ENCODE peak calls at places on chromosomes 7 and 10, in four cellular contexts. T is AG09319, U is dorsolateral prefrontal cortex, V is progenitor cell of endocrine pancreas. R is an unnamed sample.

GRCh38 chr7:132932321-132933075 is 149.4 kb downstream of the CHCHD3 start:
- DNase-seq in T (no peak), U (no peak), V (no peak), R (no peak)

GRCh38 chr10:33129181-33129928 is 171.3 kb upstream of the ITGB1 start:
- DNase-seq in T (peak), U (no peak), V (no peak), R (no peak)

GRCh38 chr10:30583778-30584415 is 45.7 kb downstream of the LYZL2 start:
- DNase-seq in T (peak), U (no peak), V (no peak), R (no peak)

GRCh38 chr10:46553238-46554049 is 3.0 kb downstream of the GPRIN2 start:
- DNase-seq in T (no peak), U (peak), V (peak), R (no peak)

GRCh38 chr10:33657154-33657900 is 322.9 kb upstream of the NRP1 start:
- DNase-seq in T (no peak), U (no peak), V (no peak), R (no peak)

GRCh38 chr7:122269241-122269640 is 35.3 kb downstream of the FEZF1 start:
- DNase-seq in T (no peak), U (no peak), V (no peak), R (no peak)

GRCh38 chr7:87398441-87398840 is 53.0 kb downstream of the CROT start:
- DNase-seq in T (no peak), U (no peak), V (no peak), R (no peak)

GRCh38 chr7:4171029-4171786 is 510.9 kb upstream of the FOXK1 start:
- DNase-seq in T (no peak), U (no peak), V (no peak), R (no peak)

GRCh38 chr10:78349165-78349516 is 315.5 kb downstream of the RPS24 start:
- DNase-seq in T (no peak), U (peak), V (no peak), R (no peak)

GRCh38 chr7:74344786-74345185 is 55.6 kb downstream of the CLIP2 start:
- DNase-seq in T (no peak), U (no peak), V (no peak), R (no peak)

GRCh38 chr10:124722812-124723783 is 21.1 kb downstream of the FAM53B start:
- DNase-seq in T (no peak), U (peak), V (no peak), R (no peak)

GRCh38 chr10:62433181-62433692 is 59.1 kb downstream of the ZNF365 start:
- DNase-seq in T (peak), U (peak), V (no peak), R (no peak)

DNA sequence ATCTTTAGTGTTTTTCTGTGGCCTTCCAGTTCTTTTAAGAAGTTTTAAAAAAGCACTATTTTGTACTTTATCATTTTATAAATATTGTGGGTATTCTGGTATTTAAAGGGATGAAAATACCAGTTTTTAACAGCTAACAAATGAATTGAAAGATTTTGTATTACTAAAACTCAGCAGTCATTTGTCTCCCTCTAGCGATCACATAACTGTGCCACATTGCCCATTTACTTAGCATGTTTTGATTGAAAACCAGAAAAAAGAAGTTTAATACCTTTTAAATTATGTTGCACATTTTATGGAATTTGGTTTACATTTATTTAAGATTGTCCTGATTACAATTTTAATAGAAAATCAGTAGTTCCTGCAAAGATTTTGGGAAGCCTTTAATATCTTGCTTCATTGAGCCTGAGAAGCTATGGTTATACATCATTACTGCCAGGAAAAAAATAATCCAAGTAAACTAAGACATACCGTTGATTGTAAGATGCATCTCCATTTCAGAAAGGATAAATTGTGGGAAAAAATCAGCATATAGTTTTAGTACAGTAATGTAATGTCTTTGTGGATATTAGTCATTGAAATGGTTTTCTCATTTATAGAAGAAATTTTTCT is 34.9 kb downstream of the TAX1BP1 start:
- DNase-seq in T (peak), U (no peak), V (no peak), R (no peak)
- TF ChIP-seq CTCF in T (peak), U (peak), V (peak), R (peak)

GRCh38 chr10:21756707-21757600 is 222.9 kb downstream of the MLLT10 start:
- DNase-seq in T (no peak), U (no peak), V (no peak), R (no peak)
- TF ChIP-seq CTCF in T (no peak), U (no peak), V (no peak), R (no peak)

GRCh38 chr7:30351274-30351673 is 66.9 kb downstream of the ZNRF2 start:
- DNase-seq in T (no peak), U (no peak), V (no peak), R (no peak)

GRCh38 chr7:30353932-30354607 is 69.7 kb downstream of the ZNRF2 start:
- DNase-seq in T (no peak), U (no peak), V (no peak), R (no peak)

GRCh38 chr7:30353532-30353931 is 69.1 kb downstream of the ZNRF2 start:
- DNase-seq in T (no peak), U (no peak), V (no peak), R (no peak)

GRCh38 chr7:30351724-30352123 is 67.3 kb downstream of the ZNRF2 start:
- DNase-seq in T (no peak), U (no peak), V (no peak), R (no peak)

DNA sequence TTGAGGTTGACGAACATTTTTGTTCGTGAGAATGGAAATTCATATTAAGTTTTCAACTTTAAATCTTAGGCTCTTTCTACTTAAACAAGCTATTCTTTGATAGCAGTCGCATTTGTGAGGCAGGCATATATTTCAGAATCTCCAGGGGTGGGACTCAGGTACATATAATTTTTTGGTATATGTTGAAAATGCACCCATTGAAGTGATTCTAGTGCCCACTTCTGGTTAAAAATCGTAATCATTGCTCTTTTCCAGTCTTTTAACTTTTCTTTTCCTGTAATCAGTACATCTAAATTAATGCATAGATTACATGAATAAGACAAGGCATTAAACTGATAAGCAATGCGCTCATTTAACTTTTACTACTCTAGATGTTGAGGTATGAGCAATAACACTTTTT is 67.8 kb downstream of the ZNRF2 start:
- DNase-seq in T (no peak), U (no peak), V (no peak), R (no peak)
- TF ChIP-seq CTCF in T (no peak), U (no peak), V (no peak), R (no peak)

GRCh38 chr10:102342462-102342861 is 53.0 kb upstream of the NFKB2 start:
- DNase-seq in T (no peak), U (no peak), V (no peak), R (no peak)

GRCh38 chr10:102342958-102343357 is 52.5 kb upstream of the NFKB2 start:
- DNase-seq in T (no peak), U (no peak), V (no peak), R (no peak)

GRCh38 chr10:102344067-102344466 is 51.4 kb upstream of the NFKB2 start:
- DNase-seq in T (no peak), U (no peak), V (no peak), R (no peak)

GRCh38 chr10:102352066-102352715 is 43.3 kb upstream of the NFKB2 start:
- DNase-seq in T (peak), U (peak), V (peak), R (no peak)

DNA sequence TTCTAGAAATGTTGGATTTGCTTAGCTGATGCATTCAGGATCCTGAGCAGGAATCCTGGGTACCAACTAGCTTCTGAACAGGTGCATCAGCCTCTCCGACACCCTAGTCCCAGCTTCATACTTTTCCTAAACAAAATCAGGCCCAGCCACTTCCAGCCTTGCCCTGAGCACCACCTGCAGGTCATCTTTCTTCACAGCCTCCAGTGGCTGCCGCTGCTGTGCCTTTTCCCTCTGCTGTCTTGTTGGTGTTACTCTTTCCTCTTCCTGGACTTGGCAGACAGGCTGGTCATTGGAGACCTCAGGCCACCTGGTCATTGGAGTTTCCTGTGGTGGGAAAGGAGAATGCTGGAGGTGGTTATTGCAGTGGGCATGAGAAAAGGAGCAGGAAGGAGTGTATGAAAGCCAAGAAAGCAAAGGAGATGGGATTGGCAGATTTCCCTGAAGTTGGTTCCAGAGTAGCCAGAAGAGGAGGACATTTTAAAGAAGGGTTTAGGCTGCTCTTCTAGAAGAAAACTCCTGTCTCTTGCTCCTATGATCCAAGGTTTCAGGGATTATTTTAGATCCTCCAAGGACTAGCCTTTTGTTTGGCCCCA is 48.2 kb upstream of the NFKB2 start:
- DNase-seq in T (no peak), U (peak), V (peak), R (no peak)
- TF ChIP-seq CTCF in T (peak), U (peak), V (peak), R (peak)

DNA sequence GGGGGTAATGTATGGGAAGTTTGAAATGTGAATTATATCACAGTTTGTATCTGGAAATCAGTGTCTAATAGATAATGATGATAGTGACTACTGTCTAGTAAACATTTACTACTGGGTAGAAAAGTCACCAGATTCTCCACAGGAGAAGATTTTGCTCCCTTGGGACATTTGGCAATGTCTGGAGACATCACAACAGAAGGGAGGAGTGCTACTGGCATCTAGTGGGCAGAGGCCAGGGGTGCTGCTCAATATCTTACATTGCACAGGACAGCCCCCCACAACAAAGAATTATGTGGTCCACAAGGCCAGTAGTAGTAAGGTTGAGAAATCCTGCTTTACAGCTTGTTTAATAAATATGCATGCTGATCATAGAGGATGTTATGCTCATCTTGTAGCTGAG is 92.3 kb upstream of the PRPS1L1 start:
- DNase-seq in T (no peak), U (no peak), V (no peak), R (no peak)
- TF ChIP-seq CTCF in T (peak), U (peak), V (peak), R (no peak)

GRCh38 chr7:106476751-106477150 is 184.2 kb downstream of the CCDC71L start:
- DNase-seq in T (no peak), U (no peak), V (no peak), R (no peak)
- TF ChIP-seq CTCF in T (no peak), U (no peak), V (no peak), R (no peak)

DNA sequence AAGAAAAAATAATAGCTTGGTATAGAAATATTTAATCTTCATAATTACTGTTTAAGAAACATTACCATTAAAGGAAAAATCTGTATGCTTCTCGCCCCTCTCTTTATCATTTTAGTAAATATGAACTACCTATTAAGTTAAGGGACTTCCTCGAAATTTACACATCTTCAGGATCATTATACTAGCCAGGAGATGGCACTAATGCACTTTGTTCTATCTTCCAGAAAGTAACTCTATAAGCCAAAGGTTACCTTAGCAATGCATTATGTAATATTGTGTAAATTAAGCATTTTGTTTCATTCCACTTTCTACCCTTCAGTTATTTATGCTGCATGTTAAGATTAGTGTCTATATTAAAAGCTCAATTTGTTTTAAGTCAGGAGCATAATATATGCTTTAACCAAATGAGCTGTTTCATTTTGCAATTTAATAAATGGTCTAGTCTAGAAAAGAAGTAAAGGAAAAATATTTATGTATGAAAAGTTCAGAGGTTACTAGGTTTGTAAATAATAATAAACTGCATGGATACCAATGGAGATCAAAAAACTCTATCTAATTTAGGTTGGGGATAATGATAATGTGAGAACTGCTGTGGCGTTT is 128.4 kb downstream of the ANKRD7 start:
- DNase-seq in T (no peak), U (no peak), V (no peak), R (no peak)
- TF ChIP-seq CTCF in T (no peak), U (peak), V (peak), R (no peak)

DNA sequence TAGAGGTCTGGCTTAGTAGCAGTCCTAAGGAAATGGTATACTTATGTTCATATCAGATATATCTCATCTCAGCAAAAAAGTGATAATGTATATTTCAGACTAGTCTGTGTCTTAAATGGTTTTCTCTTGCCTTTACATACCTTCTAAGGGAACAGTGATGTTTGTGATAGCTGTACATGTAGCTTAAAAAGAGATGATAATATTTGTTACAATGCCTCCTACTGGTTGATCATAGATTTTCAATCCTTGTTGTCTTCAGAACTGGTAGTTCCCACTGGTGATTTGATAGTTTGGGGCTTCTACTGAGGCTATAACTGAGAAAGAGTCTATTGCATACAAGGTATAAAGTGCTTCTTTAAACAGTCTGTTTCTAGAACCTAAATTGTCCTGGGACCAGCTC is 90.1 kb downstream of the BTRC start:
- DNase-seq in T (no peak), U (no peak), V (no peak), R (no peak)
- TF ChIP-seq CTCF in T (peak), U (peak), V (peak), R (no peak)

GRCh38 chr7:158324397-158325360 is 262.9 kb downstream of the PTPRN2 start:
- DNase-seq in T (no peak), U (no peak), V (no peak), R (no peak)

GRCh38 chr7:158327571-158328180 is 259.9 kb downstream of the PTPRN2 start:
- DNase-seq in T (no peak), U (no peak), V (no peak), R (no peak)

GRCh38 chr7:158323741-158324396 is 263.8 kb downstream of the PTPRN2 start:
- DNase-seq in T (no peak), U (no peak), V (no peak), R (no peak)

GRCh38 chr7:158327012-158327411 is 260.6 kb downstream of the PTPRN2 start:
- DNase-seq in T (no peak), U (no peak), V (no peak), R (no peak)

DNA sequence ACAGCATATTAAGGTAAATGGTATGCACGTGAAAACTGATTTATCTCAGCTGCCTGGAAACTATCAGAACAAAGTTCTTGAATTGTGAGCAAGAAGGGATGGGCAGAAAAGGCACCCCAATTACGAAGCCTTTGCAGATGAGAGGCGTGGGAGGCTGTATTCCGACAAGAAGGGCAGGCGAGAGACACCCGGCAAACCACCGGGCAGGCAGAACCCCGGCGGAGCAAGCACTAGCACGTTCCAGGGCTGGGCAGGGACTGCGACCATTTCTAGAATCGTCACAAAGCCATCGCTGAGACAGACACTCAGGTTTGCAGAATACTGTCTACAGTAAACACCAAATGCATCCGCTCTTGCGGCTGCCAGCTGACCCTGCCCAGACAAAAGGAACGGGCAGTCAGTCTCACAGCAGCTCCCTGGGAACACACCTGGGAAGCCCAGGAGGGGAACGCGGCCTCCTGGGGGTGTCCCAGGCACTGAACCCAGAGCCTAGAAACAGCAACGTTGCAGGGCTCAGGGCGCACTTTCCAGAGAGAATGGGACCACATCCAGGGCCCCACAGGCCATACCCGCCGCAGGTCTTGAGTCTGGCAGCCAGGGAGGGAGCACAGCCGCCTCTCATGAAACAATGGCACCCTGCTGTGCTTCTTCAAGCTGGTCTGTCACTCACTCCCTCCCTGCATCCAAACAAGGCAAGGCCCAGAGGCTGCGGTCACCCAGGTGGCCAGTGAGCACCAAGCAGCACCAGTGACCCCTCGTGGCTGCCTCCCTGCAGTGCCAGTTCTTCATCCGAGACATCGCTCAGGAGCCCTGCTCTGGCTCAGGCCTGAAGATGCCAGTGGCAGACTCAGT is 261.9 kb downstream of the PTPRN2 start:
- DNase-seq in T (no peak), U (peak), V (peak), R (no peak)
- TF ChIP-seq CTCF in T (no peak), U (peak), V (peak), R (peak)

R was measured in esophagus squamous epithelium.